ENCODE peak calls at places on chromosomes 1 and 21, in six cellular contexts. G is epithelial cell of prostate; H is effector memory CD4-positive, alpha-beta T cell; J is endothelial cell of umbilical vein; P is right atrium auricular region; K is colonic mucosa. E is an unnamed sample.

GRCh38 chr1:198175418-198176170 is 18.8 kb downstream of the NEK7 start:
- DNase-seq in P (no peak), K (no peak), G (no peak), H (no peak), J (no peak), E (no peak)

GRCh38 chr21:29441651-29442050 is 142.9 kb downstream of the BACH1 start:
- DNase-seq in J (no peak), G (no peak), P (no peak), K (no peak), H (no peak), E (no peak)

GRCh38 chr1:111731956-111732355 is 7.2 kb downstream of the INKA2 start:
- DNase-seq in J (no peak), K (peak), H (no peak), G (no peak), P (peak), E (no peak)

GRCh38 chr1:94142022-94142421 is 21.1 kb upstream of the ABCA4 start:
- DNase-seq in P (no peak), G (no peak), K (no peak), H (no peak), J (peak), E (no peak)

GRCh38 chr1:170929835-170930554 is 5.3 kb upstream of the MROH9 start:
- DNase-seq in K (no peak), H (no peak), P (no peak), G (no peak), J (peak), E (no peak)

GRCh38 chr1:24416666-24417391 is 1.2 kb downstream of the NIPAL3 start:
- DNase-seq in G (peak), J (no peak), P (no peak), H (peak), K (peak), E (no peak)

GRCh38 chr1:207998691-207999090 is 87.8 kb upstream of the CD34 start:
- DNase-seq in J (no peak), G (no peak), K (no peak), H (no peak), P (no peak), E (no peak)

GRCh38 chr1:59477286-59477685 is 180.4 kb downstream of the FGGY start:
- DNase-seq in J (no peak), P (no peak), K (no peak), H (no peak), G (peak), E (no peak)

GRCh38 chr1:186754542-186755150 is 74.1 kb upstream of the PLA2G4A start:
- DNase-seq in H (no peak), K (no peak), G (no peak), J (no peak), P (no peak), E (no peak)

GRCh38 chr1:43834280-43835140 is 99.1 kb upstream of the ARTN start:
- DNase-seq in K (no peak), G (no peak), P (no peak), H (no peak), J (peak), E (no peak)

GRCh38 chr1:85494957-85495266 is 30.0 kb upstream of the DDAH1 start:
- DNase-seq in K (no peak), J (no peak), H (no peak), G (no peak), P (no peak), E (peak)

GRCh38 chr21:41247561-41247968 is 69.0 kb upstream of the FAM3B start:
- DNase-seq in J (peak), H (no peak), K (peak), P (peak), G (no peak), E (peak)

GRCh38 chr1:1062364-1063163 is 11.5 kb downstream of the RNF223 start:
- DNase-seq in G (no peak), H (no peak), P (no peak), J (no peak), K (no peak), E (no peak)

GRCh38 chr21:33403786-33404571 is 766 bp downstream of the IFNGR2 start:
- DNase-seq in P (peak), K (peak), H (no peak), J (peak), G (no peak), E (peak)

GRCh38 chr1:109739738-109740614 is 862 bp downstream of the GSTM3 start:
- DNase-seq in G (no peak), P (peak), K (peak), J (peak), H (peak), E (peak)

GRCh38 chr1:41619511-41620364 is 135.3 kb upstream of the EDN2 start:
- DNase-seq in G (no peak), K (no peak), J (no peak), H (no peak), P (peak), E (no peak)

GRCh38 chr1:209652873-209653401 is 712 bp upstream of the LAMB3 start:
- DNase-seq in K (peak), J (peak), G (peak), P (peak), H (no peak), E (peak)

GRCh38 chr1:159177273-159177907 is 6.0 kb downstream of the CADM3 start:
- DNase-seq in G (no peak), K (peak), P (no peak), J (peak), H (no peak), E (no peak)

GRCh38 chr1:110605901-110606783 is at the start of gene KCNA2:
- DNase-seq in K (no peak), G (no peak), P (no peak), J (peak), H (no peak), E (peak)

GRCh38 chr1:112318698-112319370 is 77.2 kb upstream of the CTTNBP2NL start:
- DNase-seq in K (no peak), G (no peak), P (no peak), H (no peak), J (no peak), E (no peak)

GRCh38 chr1:2328676-2329455 is 62.5 kb downstream of the MORN1 start:
- DNase-seq in P (no peak), K (no peak), J (no peak), G (no peak), H (no peak), E (no peak)

GRCh38 chr1:108644984-108645383 is 15.9 kb downstream of the HENMT1 start:
- DNase-seq in J (no peak), K (peak), P (no peak), H (peak), G (no peak), E (no peak)

GRCh38 chr1:167298328-167298727 is 77.6 kb downstream of the POU2F1 start:
- DNase-seq in H (no peak), G (no peak), J (peak), P (no peak), K (no peak), E (no peak)

GRCh38 chr1:88935522-88936222 is 44.3 kb upstream of the GTF2B start:
- DNase-seq in H (no peak), J (peak), P (no peak), G (no peak), K (no peak), E (no peak)

GRCh38 chr21:29334717-29335428 is 36.2 kb downstream of the BACH1 start:
- DNase-seq in G (no peak), J (no peak), P (no peak), K (no peak), H (no peak), E (no peak)

GRCh38 chr1:203244776-203245175 is 15.3 kb upstream of the CHIT1 start:
- DNase-seq in H (no peak), P (no peak), K (no peak), G (no peak), J (no peak), E (no peak)

GRCh38 chr1:15965228-15965767 is 10.6 kb downstream of the ZBTB17 start:
- DNase-seq in J (peak), G (no peak), K (no peak), P (no peak), H (no peak), E (no peak)

GRCh38 chr21:29295066-29295650 is 3.6 kb upstream of the BACH1 start:
- DNase-seq in P (no peak), H (peak), K (no peak), J (no peak), G (no peak), E (no peak)

GRCh38 chr21:27818847-27819246 is 852.0 kb upstream of the ADAMTS5 start:
- DNase-seq in H (no peak), G (no peak), J (no peak), K (no peak), P (no peak), E (no peak)

GRCh38 chr1:64851664-64852063 is 106.8 kb downstream of the RAVER2 start:
- DNase-seq in H (no peak), G (no peak), P (no peak), J (peak), K (no peak), E (no peak)

GRCh38 chr1:64854674-64855073 is 109.8 kb downstream of the RAVER2 start:
- DNase-seq in J (no peak), H (no peak), K (no peak), P (no peak), G (no peak), E (no peak)

GRCh38 chr1:64856564-64856963 is 109.8 kb downstream of the JAK1 start:
- DNase-seq in P (no peak), G (no peak), J (no peak), H (no peak), K (peak), E (no peak)

GRCh38 chr1:64857347-64857746 is 109.0 kb downstream of the JAK1 start:
- DNase-seq in P (no peak), G (no peak), K (no peak), H (no peak), J (no peak), E (no peak)

GRCh38 chr1:64855557-64855956 is 110.7 kb downstream of the RAVER2 start:
- DNase-seq in G (no peak), P (no peak), H (no peak), J (no peak), K (no peak), E (no peak)
- H3K27ac ChIP-seq in G (no peak), P (no peak), H (no peak), J (no peak), K (no peak), E (no peak)

GRCh38 chr21:31725202-31725840 is 6.6 kb downstream of the SCAF4 start:
- DNase-seq in J (no peak), K (no peak), H (no peak), G (no peak), P (no peak), E (no peak)
- H3K27ac ChIP-seq in J (no peak), K (no peak), H (no peak), G (no peak), P (no peak), E (no peak)

GRCh38 chr1:183911285-183911684 is 106.4 kb downstream of the RGL1 start:
- DNase-seq in H (no peak), K (no peak), J (no peak), G (no peak), P (no peak), E (no peak)
- H3K27ac ChIP-seq in H (no peak), K (no peak), J (no peak), G (no peak), P (peak), E (no peak)

GRCh38 chr1:73205294-73205973 is 923.1 kb upstream of the NEGR1 start:
- DNase-seq in H (no peak), J (no peak), K (no peak), P (no peak), G (no peak), E (no peak)
- H3K27ac ChIP-seq in H (no peak), J (no peak), K (no peak), P (no peak), G (no peak), E (no peak)

GRCh38 chr21:43369596-43370090 is 57.3 kb downstream of the SIK1 start:
- DNase-seq in G (no peak), K (no peak), J (no peak), P (no peak), H (no peak), E (no peak)

GRCh38 chr21:43369124-43369523 is 57.8 kb downstream of the SIK1 start:
- DNase-seq in J (no peak), K (no peak), G (no peak), P (no peak), H (no peak), E (no peak)

GRCh38 chr21:43370888-43371570 is 55.9 kb downstream of the SIK1 start:
- DNase-seq in J (no peak), P (no peak), G (no peak), H (no peak), K (no peak), E (no peak)

GRCh38 chr21:43368685-43369084 is 58.2 kb downstream of the SIK1 start:
- DNase-seq in G (no peak), H (no peak), K (no peak), P (no peak), J (no peak), E (no peak)

DNA sequence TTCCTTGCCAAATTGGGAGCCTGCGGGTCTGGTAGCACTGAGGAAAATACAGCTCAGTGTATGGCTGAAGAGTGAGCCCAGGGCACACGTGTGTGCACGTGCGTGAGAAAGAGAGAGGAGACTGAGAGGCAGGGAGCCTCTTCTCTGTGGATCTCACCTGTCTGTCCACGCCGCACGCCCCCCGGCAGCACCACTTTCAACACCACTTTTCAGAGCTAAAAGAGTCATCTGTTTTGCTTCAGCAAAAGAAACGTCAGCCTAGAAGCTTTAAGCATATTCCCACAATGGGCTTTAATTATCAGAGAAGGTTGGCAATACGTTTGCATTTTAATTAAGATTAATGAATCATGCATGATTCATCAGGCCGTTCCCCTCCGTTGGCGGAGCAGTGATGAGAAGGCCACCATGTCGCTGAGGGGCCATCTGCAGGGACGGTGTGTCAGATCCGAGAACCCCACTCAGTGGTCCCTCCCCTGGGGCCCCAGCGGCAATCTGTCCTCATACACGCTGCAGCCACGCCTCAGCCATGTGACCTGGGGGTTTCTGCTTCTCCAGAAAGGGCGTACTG is 56.8 kb downstream of the SIK1 start:
- DNase-seq in K (no peak), G (no peak), J (no peak), H (no peak), P (no peak), E (no peak)
- H3K27ac ChIP-seq in K (no peak), G (no peak), J (no peak), H (no peak), P (no peak), E (no peak)

GRCh38 chr1:151721788-151722510 is 627 bp downstream of the RIIAD1 start:
- DNase-seq in G (no peak), H (no peak), K (no peak), J (no peak), P (no peak), E (no peak)
- H3K27ac ChIP-seq in G (no peak), H (no peak), K (no peak), J (no peak), P (peak), E (peak)

GRCh38 chr1:213095467-213095866 is 44.4 kb downstream of the RPS6KC1 start:
- DNase-seq in H (no peak), P (no peak), J (no peak), K (no peak), G (no peak), E (no peak)
- H3K27ac ChIP-seq in H (no peak), P (no peak), J (no peak), K (no peak), G (no peak), E (no peak)

GRCh38 chr1:28365864-28366263 is 3.7 kb upstream of the PHACTR4 start:
- DNase-seq in P (no peak), H (no peak), J (no peak), K (peak), G (no peak), E (no peak)

GRCh38 chr1:28369225-28369517 is 369 bp upstream of the PHACTR4 start:
- DNase-seq in G (no peak), J (no peak), P (no peak), H (no peak), K (no peak), E (no peak)

GRCh38 chr1:28371011-28371378 is 1.5 kb downstream of the PHACTR4 start:
- DNase-seq in P (no peak), J (no peak), H (no peak), G (no peak), K (no peak), E (no peak)

GRCh38 chr1:28370220-28371010 is 875 bp downstream of the PHACTR4 start:
- DNase-seq in H (no peak), K (peak), P (no peak), J (no peak), G (no peak), E (peak)

GRCh38 chr1:28369518-28370219 is at the start of gene PHACTR4:
- DNase-seq in H (peak), G (peak), K (peak), P (peak), J (peak), E (peak)
- H3K27ac ChIP-seq in H (peak), G (peak), K (peak), P (peak), J (peak), E (peak)

DNA sequence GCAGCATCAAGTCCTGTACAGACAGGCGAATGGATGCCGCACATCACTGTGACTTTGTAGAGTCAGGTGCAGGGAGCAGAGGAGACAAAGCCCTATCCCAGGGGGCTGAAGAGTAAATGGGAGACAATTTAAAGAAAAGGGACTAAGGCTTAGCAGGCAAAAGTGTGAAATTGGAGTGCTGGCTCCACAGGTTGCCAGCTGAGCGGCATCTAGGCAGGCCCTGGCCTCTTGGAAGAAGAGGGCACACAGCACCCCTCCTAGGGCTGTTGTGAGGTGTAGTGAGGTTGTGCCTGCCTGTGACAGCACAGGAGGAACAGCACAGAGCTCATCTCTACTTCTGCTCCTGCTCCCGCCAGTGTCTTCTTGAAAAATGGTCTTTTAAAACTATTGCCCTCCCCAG is 47.3 kb downstream of the TENT5C start:
- DNase-seq in H (no peak), J (no peak), K (no peak), P (no peak), G (no peak), E (no peak)
- H3K27ac ChIP-seq in H (no peak), J (no peak), K (no peak), P (no peak), G (no peak), E (no peak)

GRCh38 chr1:26791626-26792025 is 3.9 kb downstream of the PIGV start:
- DNase-seq in J (no peak), H (no peak), G (no peak), K (no peak), P (no peak), E (no peak)

GRCh38 chr1:26789953-26790352 is 2.2 kb downstream of the PIGV start:
- DNase-seq in K (no peak), P (no peak), G (no peak), J (no peak), H (no peak), E (no peak)

GRCh38 chr1:26791138-26791537 is 3.4 kb downstream of the PIGV start:
- DNase-seq in G (no peak), H (no peak), J (no peak), K (no peak), P (no peak), E (no peak)

GRCh38 chr1:26789612-26789865 is 1.8 kb downstream of the PIGV start:
- DNase-seq in J (no peak), K (no peak), G (no peak), H (no peak), P (no peak), E (no peak)

DNA sequence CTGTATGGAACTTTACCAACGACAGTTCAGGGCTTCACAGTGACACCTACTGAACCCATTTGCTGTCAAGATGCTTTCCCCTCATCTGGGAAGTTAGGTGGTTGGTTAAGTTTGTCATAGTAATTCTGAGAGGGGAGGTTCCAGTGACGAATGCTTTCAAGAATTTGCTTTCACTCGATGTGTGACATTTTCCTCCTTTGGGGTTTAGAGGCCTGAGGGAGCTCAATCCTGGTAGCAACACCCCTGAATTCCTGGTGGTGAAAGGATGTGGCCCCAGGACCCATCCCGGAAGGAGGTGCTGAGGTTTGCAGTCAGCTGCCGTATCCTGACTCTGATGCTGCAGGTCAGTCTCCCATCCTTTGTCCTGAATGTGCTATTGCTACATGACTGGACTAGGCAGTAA is 2.8 kb downstream of the PIGV start:
- DNase-seq in H (no peak), K (no peak), J (no peak), P (no peak), G (no peak), E (no peak)
- H3K27ac ChIP-seq in H (no peak), K (no peak), J (no peak), P (no peak), G (no peak), E (no peak)